ENCODE peak calls at places on chromosomes 6 and 20, in six cellular contexts. F, D, P, U, B and S are unnamed samples.

GRCh38 chr20:10250902-10251301 is 32.3 kb downstream of the SNAP25 start:
- DNase-seq in F (no peak), D (no peak), P (no peak), U (no peak), B (no peak), S (no peak)

GRCh38 chr20:19397676-19398075 is 185.2 kb downstream of the SLC24A3 start:
- DNase-seq in F (peak; percentile 21), D (no peak), P (no peak), U (no peak), B (no peak), S (no peak)

GRCh38 chr6:167210375-167211295 is 52.9 kb upstream of the GPR31 start:
- DNase-seq in F (no peak), D (no peak), P (peak; percentile 11), U (no peak), B (peak; percentile 29), S (no peak)

GRCh38 chr6:78910611-78911134 is 43.3 kb downstream of the IRAK1BP1 start:
- DNase-seq in F (no peak), D (peak; percentile 7), P (peak; percentile 7), U (no peak), B (peak; percentile 60), S (no peak)

GRCh38 chr6:169832247-169832948 is 81.0 kb downstream of the ERMARD start:
- DNase-seq in F (no peak), D (no peak), P (no peak), U (no peak), B (no peak), S (no peak)

GRCh38 chr20:51750037-51750769 is 18.0 kb downstream of the ATP9A start:
- DNase-seq in F (peak; percentile 88), D (no peak), P (peak; percentile 55), U (peak; percentile 72), B (no peak), S (peak; percentile 49)

GRCh38 chr6:87068804-87069203 is 26.1 kb downstream of the CGA start:
- DNase-seq in F (no peak), D (no peak), P (no peak), U (no peak), B (no peak), S (no peak)

GRCh38 chr6:15861486-15861885 is 198.7 kb upstream of the DTNBP1 start:
- DNase-seq in F (no peak), D (no peak), P (no peak), U (no peak), B (no peak), S (no peak)

GRCh38 chr20:33217052-33217451 is at the start of gene BPIFA3:
- DNase-seq in F (no peak), D (no peak), P (no peak), U (no peak), B (no peak), S (no peak)

GRCh38 chr6:56851541-56852248 is 103.2 kb upstream of the BEND6 start:
- DNase-seq in F (peak; percentile 92), D (peak; percentile 48), P (peak; percentile 80), U (peak; percentile 81), B (peak; percentile 39), S (peak; percentile 51)

GRCh38 chr6:27237089-27237723 is 10.3 kb upstream of the PRSS16 start:
- DNase-seq in F (peak; percentile 70), D (peak; percentile 46), P (no peak), U (peak; percentile 66), B (peak; percentile 61), S (no peak)

GRCh38 chr20:1761116-1761515 is 103.5 kb upstream of the SIRPG start:
- DNase-seq in F (peak; percentile 93), D (no peak), P (no peak), U (no peak), B (no peak), S (peak; percentile 58)

GRCh38 chr6:43355862-43356590 is 13.4 kb downstream of the ZNF318 start:
- DNase-seq in F (no peak), D (no peak), P (peak; percentile 15), U (no peak), B (no peak), S (no peak)

GRCh38 chr20:25987073-25987927 is 290.6 kb upstream of the ZNF337 start:
- DNase-seq in F (no peak), D (peak; percentile 65), P (peak; percentile 51), U (no peak), B (no peak), S (no peak)

GRCh38 chr6:120871416-120872261 is 462.6 kb downstream of the TBC1D32 start:
- DNase-seq in F (no peak), D (no peak), P (no peak), U (no peak), B (no peak), S (no peak)

GRCh38 chr6:93088675-93089575 is 330.4 kb downstream of the EPHA7 start:
- DNase-seq in F (no peak), D (no peak), P (no peak), U (no peak), B (peak; percentile 2), S (no peak)

GRCh38 chr6:142827356-142827755 is 117.6 kb downstream of the HIVEP2 start:
- DNase-seq in F (no peak), D (no peak), P (peak; percentile 66), U (no peak), B (no peak), S (no peak)

GRCh38 chr6:158143700-158144099 is 24.4 kb downstream of the SERAC1 start:
- DNase-seq in F (peak; percentile 50), D (no peak), P (no peak), U (no peak), B (no peak), S (no peak)

GRCh38 chr20:57907131-57908083 is 197.6 kb upstream of the PMEPA1 start:
- DNase-seq in F (no peak), D (no peak), P (no peak), U (no peak), B (no peak), S (no peak)

GRCh38 chr6:82022614-82023102 is 224.9 kb downstream of the IBTK start:
- DNase-seq in F (peak; percentile 90), D (no peak), P (no peak), U (peak; percentile 66), B (no peak), S (no peak)

GRCh38 chr20:33995053-33995816 is 1.5 kb downstream of the RALY start:
- DNase-seq in F (no peak), D (no peak), P (no peak), U (no peak), B (no peak), S (no peak)

GRCh38 chr6:7726416-7727149 is 684 bp downstream of the BMP6 start:
- DNase-seq in F (no peak), D (no peak), P (no peak), U (no peak), B (peak; percentile 35), S (no peak)